ENCODE peak calls at places on chromosome 11, in ten cellular contexts. V, B, X, W, G, N, Y, U, C and M are unnamed samples.

GRCh38 chr11:65574963-65575567 is 788 bp upstream of the EHBP1L1 start:
- DNase-seq in X (no peak), Y (no peak), N (peak; percentile 75), B (no peak), G (no peak), C (no peak), U (no peak), W (no peak), V (no peak), M (peak; percentile 73)

GRCh38 chr11:123302751-123303195 is 107.7 kb upstream of the CLMP start:
- DNase-seq in C (no peak), W (no peak), Y (no peak), X (no peak), G (no peak), U (peak; percentile 72), B (no peak), V (no peak), N (no peak), M (no peak)

GRCh38 chr11:8650401-8650990 is 32.0 kb downstream of the TRIM66 start:
- DNase-seq in V (no peak), U (peak; percentile 44), G (no peak), Y (no peak), C (no peak), B (no peak), N (no peak), W (no peak), X (no peak), M (no peak)

GRCh38 chr11:114321621-114322257 is 25.5 kb downstream of the NNMT start:
- DNase-seq in B (no peak), Y (no peak), W (no peak), U (peak; percentile 91), N (no peak), X (peak; percentile 60), G (no peak), C (no peak), V (peak; percentile 79), M (no peak)

GRCh38 chr11:65615950-65616574 is 486 bp downstream of the PCNX3 start:
- DNase-seq in B (peak; percentile 46), N (no peak), C (no peak), W (no peak), U (no peak), Y (no peak), G (no peak), X (no peak), V (no peak), M (no peak)

GRCh38 chr11:66221012-66221411 is 47.4 kb upstream of the RAB1B start:
- DNase-seq in U (no peak), W (no peak), B (no peak), Y (no peak), V (no peak), C (no peak), N (no peak), G (no peak), X (no peak), M (no peak)

GRCh38 chr11:45590743-45591142 is 74.7 kb downstream of the CHST1 start:
- DNase-seq in C (no peak), Y (no peak), X (no peak), G (no peak), N (no peak), W (no peak), V (no peak), U (no peak), B (no peak), M (no peak)

GRCh38 chr11:67312187-67313021 is 9.1 kb downstream of the SSH3 start:
- DNase-seq in V (no peak), B (no peak), X (no peak), N (peak; percentile 85), C (peak; percentile 96), G (peak; percentile 82), Y (no peak), W (no peak), U (no peak), M (no peak)

GRCh38 chr11:35723493-35724284 is 61.1 kb downstream of the TRIM44 start:
- DNase-seq in N (no peak), G (no peak), U (peak; percentile 27), C (no peak), X (no peak), B (no peak), V (no peak), W (no peak), Y (no peak), M (no peak)

GRCh38 chr11:70913715-70914231 is 338.6 kb downstream of the SHANK2 start:
- DNase-seq in X (no peak), W (no peak), V (no peak), G (no peak), B (no peak), C (no peak), U (no peak), N (peak; percentile 40), Y (no peak), M (no peak)

GRCh38 chr11:75667268-75667830 is 1.5 kb downstream of the MAP6 start:
- DNase-seq in X (no peak), G (no peak), U (no peak), C (peak; percentile 20), V (no peak), Y (peak; percentile 22), N (peak; percentile 9), W (no peak), B (peak; percentile 38), M (no peak)

GRCh38 chr11:127451852-127452251 is 451.3 kb upstream of the KIRREL3 start:
- DNase-seq in N (no peak), W (no peak), U (no peak), Y (peak; percentile 57), B (no peak), C (no peak), G (no peak), V (no peak), X (no peak), M (no peak)

GRCh38 chr11:34002420-34002819 is 49.1 kb upstream of the CAPRIN1 start:
- DNase-seq in V (no peak), N (peak; percentile 58), U (no peak), G (no peak), W (no peak), X (no peak), B (no peak), Y (no peak), C (peak; percentile 84), M (no peak)

GRCh38 chr11:112732031-112732430 is 229.2 kb upstream of the NCAM1 start:
- DNase-seq in X (no peak), W (no peak), U (no peak), Y (no peak), G (no peak), V (no peak), C (no peak), N (no peak), B (no peak), M (no peak)

GRCh38 chr11:83639995-83640758 is 354.0 kb upstream of the CCDC90B start:
- DNase-seq in C (no peak), U (no peak), B (no peak), W (no peak), G (no peak), V (no peak), X (no peak), Y (no peak), N (no peak), M (no peak)

GRCh38 chr11:58742981-58743880 is 11.5 kb upstream of the GLYAT start:
- DNase-seq in N (no peak), C (no peak), U (no peak), Y (no peak), G (no peak), X (no peak), V (no peak), B (no peak), W (no peak), M (no peak)
- H3K9me3 ChIP-seq in N (peaks cover 11% of the 10 kb centered on the region), C (no peaks in the 10 kb centered on the region), U (no peaks in the 10 kb centered on the region), Y (peaks cover 7% of the 10 kb centered on the region), G (peaks cover 3% of the 10 kb centered on the region), X (no peaks in the 10 kb centered on the region), V (peaks cover 23% of the 10 kb centered on the region), B (no peaks in the 10 kb centered on the region), W (no peaks in the 10 kb centered on the region), M (no peaks in the 10 kb centered on the region)

GRCh38 chr11:10076458-10077141 is 217.4 kb downstream of the SBF2 start:
- DNase-seq in V (no peak), W (no peak), G (no peak), N (peak; percentile 25), B (peak; percentile 10), U (peak; percentile 63), X (no peak), Y (peak; percentile 72), C (peak; percentile 15), M (peak; percentile 33)

GRCh38 chr11:10080134-10080533 is 213.9 kb downstream of the SBF2 start:
- DNase-seq in V (no peak), C (no peak), Y (no peak), G (no peak), B (no peak), U (no peak), N (no peak), X (no peak), W (no peak), M (no peak)

GRCh38 chr11:10072142-10072541 is 221.9 kb downstream of the SBF2 start:
- DNase-seq in U (peak; percentile 92), Y (no peak), V (no peak), X (no peak), N (no peak), B (no peak), C (no peak), G (no peak), W (no peak), M (no peak)

GRCh38 chr11:10072841-10073240 is 221.2 kb downstream of the SBF2 start:
- DNase-seq in Y (no peak), U (peak; percentile 35), N (no peak), W (no peak), B (no peak), V (no peak), G (no peak), X (no peak), C (no peak), M (no peak)

GRCh38 chr11:10075141-10075540 is 218.9 kb downstream of the SBF2 start:
- DNase-seq in Y (no peak), V (no peak), X (no peak), N (no peak), W (no peak), U (no peak), C (no peak), G (no peak), B (no peak), M (no peak)
- TF ChIP-seq POLR2A in Y (no peak), V (no peak), X (no peak), N (no peak), W (no peak), U (no peak), C (no peak), G (no peak), B (no peak), M (no peak)

GRCh38 chr11:134171951-134172350 is 51.8 kb downstream of the NCAPD3 start:
- DNase-seq in N (no peak), G (no peak), Y (no peak), U (no peak), C (no peak), V (no peak), W (no peak), X (no peak), B (no peak), M (no peak)
- H3K9me3 ChIP-seq in N (no peaks in the 10 kb centered on the region), G (no peaks in the 10 kb centered on the region), Y (no peaks in the 10 kb centered on the region), U (no peaks in the 10 kb centered on the region), C (no peaks in the 10 kb centered on the region), V (no peaks in the 10 kb centered on the region), W (no peaks in the 10 kb centered on the region), X (no peaks in the 10 kb centered on the region), B (peaks cover 20% of the 10 kb centered on the region), M (no peaks in the 10 kb centered on the region)

DNA sequence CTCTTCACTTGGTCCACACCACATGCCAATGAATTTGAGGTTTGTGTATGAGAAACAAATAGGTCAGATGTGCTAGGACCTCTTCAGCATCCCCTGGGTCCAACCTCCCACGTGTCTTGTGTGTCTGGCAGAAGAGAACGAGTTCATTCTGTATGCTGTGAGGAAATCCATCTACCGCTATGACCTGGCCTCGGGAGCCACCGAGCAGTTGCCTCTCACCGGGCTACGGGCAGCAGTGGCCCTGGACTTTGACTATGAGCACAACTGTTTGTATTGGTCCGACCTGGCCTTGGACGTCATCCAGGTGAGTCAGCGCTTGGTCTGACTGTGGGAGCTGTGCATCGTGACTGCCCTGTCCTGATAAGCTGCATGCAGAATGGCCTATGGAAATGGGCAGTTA is 101.0 kb upstream of the SORL1-AS1 start:
- DNase-seq in X (no peak), B (no peak), U (peak; percentile 44), V (no peak), N (peak; percentile 76), Y (no peak), C (no peak), G (no peak), W (no peak), M (no peak)
- TF ChIP-seq POLR2A in X (no peak), B (no peak), U (no peak), V (no peak), N (no peak), Y (no peak), C (no peak), G (no peak), W (no peak), M (no peak)